ENCODE peak calls at places on chromosome 12, in four cellular contexts. M, A, P and Z are unnamed samples. For H3K36me3, the result is how much of the 10 kb centered on the place peaks cover.

GRCh38 chr12:42696424-42697149 is 107.0 kb upstream of the PRICKLE1 start:
- DNase-seq in M (peak), A (no peak), P (no peak), Z (no peak)

GRCh38 chr12:124567673-124568373 is 411 bp upstream of the NCOR2 start:
- DNase-seq in M (peak), A (peak), P (peak), Z (peak)

GRCh38 chr12:128286970-128287369 is 20.0 kb downstream of the TMEM132C start:
- DNase-seq in M (no peak), A (no peak), P (no peak), Z (no peak)

GRCh38 chr12:79300199-79300568 is 390.6 kb downstream of the PAWR start:
- DNase-seq in M (no peak), A (no peak), P (no peak), Z (peak)

GRCh38 chr12:9651265-9651729 is 18.2 kb upstream of the CLEC2D start:
- DNase-seq in M (no peak), A (no peak), P (no peak), Z (no peak)

GRCh38 chr12:52213541-52214420 is 19.3 kb upstream of the KRT7 start:
- DNase-seq in M (peak), A (peak), P (no peak), Z (peak)

GRCh38 chr12:10395390-10395998 is 5.7 kb upstream of the KLRK1 start:
- DNase-seq in M (no peak), A (no peak), P (no peak), Z (peak)

GRCh38 chr12:87782838-87783237 is 246.4 kb downstream of the C12orf50 start:
- DNase-seq in M (no peak), A (no peak), P (no peak), Z (no peak)

GRCh38 chr12:47085815-47086252 is 6.1 kb upstream of the AMIGO2 start:
- DNase-seq in M (no peak), A (no peak), P (no peak), Z (no peak)

GRCh38 chr12:88624911-88625310 is 44.6 kb upstream of the KITLG start:
- DNase-seq in M (no peak), A (no peak), P (no peak), Z (no peak)

GRCh38 chr12:53279283-53279869 is 11.3 kb downstream of the ESPL1 start:
- DNase-seq in M (no peak), A (peak), P (no peak), Z (no peak)

GRCh38 chr12:2294651-2295475 is 242.1 kb downstream of the CACNA1C start:
- DNase-seq in M (peak), A (no peak), P (no peak), Z (no peak)

GRCh38 chr12:57105011-57105753 is 6.0 kb downstream of the STAT6 start:
- DNase-seq in M (no peak), A (no peak), P (no peak), Z (no peak)

GRCh38 chr12:128326419-128326818 is 59.4 kb downstream of the TMEM132C start:
- DNase-seq in M (no peak), A (no peak), P (no peak), Z (no peak)

GRCh38 chr12:34297790-34298164 is 275.5 kb downstream of the ALG10 start:
- DNase-seq in M (no peak), A (no peak), P (no peak), Z (no peak)

GRCh38 chr12:39230086-39230485 is 212.8 kb downstream of the KIF21A start:
- DNase-seq in M (no peak), A (no peak), P (no peak), Z (no peak)

GRCh38 chr12:27434673-27435565 is 11.6 kb upstream of the SMCO2 start:
- DNase-seq in M (no peak), A (no peak), P (no peak), Z (no peak)

GRCh38 chr12:1612196-1612595 is 16.8 kb upstream of the WNT5B start:
- DNase-seq in M (no peak), A (no peak), P (no peak), Z (no peak)

GRCh38 chr12:115341442-115341841 is 657.5 kb upstream of the TBX3 start:
- DNase-seq in M (peak), A (no peak), P (peak), Z (no peak)

GRCh38 chr12:109872-110271 is 43.3 kb downstream of the IQSEC3 start:
- DNase-seq in M (no peak), A (no peak), P (no peak), Z (no peak)

GRCh38 chr12:91037301-91037700 is 20.5 kb downstream of the KERA start:
- DNase-seq in M (no peak), A (no peak), P (no peak), Z (no peak)

GRCh38 chr12:54997914-54998507 is 13.4 kb upstream of the TESPA1 start:
- DNase-seq in M (no peak), A (no peak), P (no peak), Z (no peak)

GRCh38 chr12:124616394-124617343 is 49.3 kb upstream of the NCOR2 start:
- DNase-seq in M (no peak), A (no peak), P (no peak), Z (no peak)

GRCh38 chr12:1373887-1374286 is 220.5 kb downstream of the FBXL14 start:
- DNase-seq in M (no peak), A (no peak), P (no peak), Z (no peak)

GRCh38 chr12:64997858-64998257 is 123.2 kb downstream of the WIF1 start:
- DNase-seq in M (no peak), A (no peak), P (no peak), Z (no peak)

GRCh38 chr12:96720363-96720705 is 186.7 kb upstream of the NEDD1 start:
- DNase-seq in M (no peak), A (no peak), P (no peak), Z (peak)

GRCh38 chr12:61574339-61574738 is 685.9 kb upstream of the USP15 start:
- DNase-seq in M (no peak), A (no peak), P (no peak), Z (no peak)

GRCh38 chr12:120055231-120055630 is 61.3 kb downstream of the RAB35 start:
- DNase-seq in M (no peak), A (no peak), P (no peak), Z (no peak)

GRCh38 chr12:121245951-121246350 is 36.0 kb downstream of the P2RX4 start:
- DNase-seq in M (no peak), A (no peak), P (no peak), Z (no peak)
- H3K36me3 ChIP-seq in M (under half), A (half or more), P (under half), Z (under half)

GRCh38 chr12:6526766-6527525 is 7.4 kb upstream of the GAPDH start:
- DNase-seq in M (no peak), A (no peak), P (no peak), Z (no peak)
- H3K36me3 ChIP-seq in M (under half), A (half or more), P (half or more), Z (under half)

GRCh38 chr12:110345963-110346362 is 57.5 kb downstream of the ANAPC7 start:
- DNase-seq in M (no peak), A (no peak), P (no peak), Z (no peak)

GRCh38 chr12:110344657-110345056 is 58.9 kb downstream of the ANAPC7 start:
- DNase-seq in M (no peak), A (no peak), P (no peak), Z (no peak)

GRCh38 chr12:110343114-110343513 is 60.4 kb downstream of the ANAPC7 start:
- DNase-seq in M (no peak), A (no peak), P (no peak), Z (no peak)

GRCh38 chr12:110343921-110344555 is 59.5 kb downstream of the ANAPC7 start:
- DNase-seq in M (no peak), A (no peak), P (no peak), Z (no peak)

GRCh38 chr12:110345176-110345651 is 58.3 kb downstream of the ANAPC7 start:
- DNase-seq in M (no peak), A (no peak), P (no peak), Z (no peak)
- H3K36me3 ChIP-seq in M (half or more), A (half or more), P (half or more), Z (under half)

DNA sequence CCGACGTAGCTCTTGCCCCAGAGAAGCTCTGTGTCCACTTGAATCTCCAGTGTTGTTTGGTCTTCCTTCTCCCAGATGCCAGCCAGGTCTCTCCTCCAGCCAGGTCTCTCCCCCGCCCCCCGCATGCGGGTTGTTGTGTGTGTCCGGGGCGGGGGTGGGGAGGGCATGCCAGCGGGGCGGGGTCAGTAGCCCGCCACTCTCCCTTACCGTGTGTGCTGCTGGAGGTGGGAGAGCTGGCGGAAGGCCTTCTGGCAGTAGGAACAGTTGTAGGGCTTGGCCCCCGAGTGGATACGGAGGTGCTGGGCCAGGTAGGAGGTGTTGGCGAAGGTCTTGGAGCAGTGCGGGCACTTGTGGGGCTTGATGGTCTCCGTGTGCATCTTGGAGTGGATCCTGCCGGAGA is 9.2 kb upstream of the ING4 start:
- DNase-seq in M (no peak), A (no peak), P (no peak), Z (no peak)
- H3K36me3 ChIP-seq in M (half or more), A (half or more), P (half or more), Z (under half)

DNA sequence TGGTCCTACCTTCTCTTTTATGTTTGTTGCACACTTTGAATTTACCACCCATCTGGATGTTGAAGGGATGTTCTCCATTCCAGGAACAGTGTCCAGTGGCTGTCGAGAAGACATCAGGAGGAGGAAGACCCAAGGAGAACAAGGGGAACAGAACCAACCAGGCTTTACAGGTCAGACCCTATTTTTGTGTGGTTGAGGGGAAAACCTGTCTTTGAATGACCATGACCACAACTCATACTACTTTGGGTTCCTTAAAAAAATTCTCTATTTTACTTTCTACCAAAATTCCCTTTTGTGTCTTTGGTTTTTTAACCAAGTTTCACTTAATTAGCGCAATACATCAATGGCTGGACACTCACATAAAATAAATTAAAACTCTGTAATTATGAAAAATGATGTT is 78.7 kb downstream of the PLXNC1 start:
- DNase-seq in M (no peak), A (no peak), P (no peak), Z (no peak)
- H3K36me3 ChIP-seq in M (under half), A (under half), P (under half), Z (under half)

GRCh38 chr12:13255792-13256704 is 59.5 kb downstream of the EMP1 start:
- DNase-seq in M (peak), A (peak), P (peak), Z (peak)

GRCh38 chr12:13258212-13258611 is 61.7 kb downstream of the EMP1 start:
- DNase-seq in M (no peak), A (no peak), P (no peak), Z (no peak)

GRCh38 chr12:13258717-13259119 is 62.2 kb downstream of the EMP1 start:
- DNase-seq in M (no peak), A (no peak), P (no peak), Z (no peak)

GRCh38 chr12:13257356-13257875 is 60.9 kb downstream of the EMP1 start:
- DNase-seq in M (no peak), A (no peak), P (no peak), Z (no peak)

DNA sequence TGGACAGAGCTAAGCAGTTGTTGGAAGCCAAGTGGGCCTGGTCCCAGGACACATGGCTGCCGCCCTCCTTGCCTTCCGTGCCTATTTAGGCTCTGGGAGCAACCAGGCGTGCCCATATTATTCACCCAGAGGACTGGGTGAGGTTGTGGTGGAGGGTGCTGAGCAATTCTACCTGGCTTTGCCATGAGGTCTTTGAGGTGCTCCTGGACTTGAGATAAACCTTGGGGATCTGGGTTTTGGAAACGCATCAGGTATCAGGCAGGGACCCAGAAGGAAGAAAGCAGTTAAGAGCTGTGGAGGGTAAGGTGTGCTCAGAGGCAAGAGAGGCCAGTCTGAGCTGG is 60.1 kb downstream of the EMP1 start:
- DNase-seq in M (no peak), A (no peak), P (no peak), Z (no peak)
- H3K36me3 ChIP-seq in M (under half), A (under half), P (under half), Z (under half)

DNA sequence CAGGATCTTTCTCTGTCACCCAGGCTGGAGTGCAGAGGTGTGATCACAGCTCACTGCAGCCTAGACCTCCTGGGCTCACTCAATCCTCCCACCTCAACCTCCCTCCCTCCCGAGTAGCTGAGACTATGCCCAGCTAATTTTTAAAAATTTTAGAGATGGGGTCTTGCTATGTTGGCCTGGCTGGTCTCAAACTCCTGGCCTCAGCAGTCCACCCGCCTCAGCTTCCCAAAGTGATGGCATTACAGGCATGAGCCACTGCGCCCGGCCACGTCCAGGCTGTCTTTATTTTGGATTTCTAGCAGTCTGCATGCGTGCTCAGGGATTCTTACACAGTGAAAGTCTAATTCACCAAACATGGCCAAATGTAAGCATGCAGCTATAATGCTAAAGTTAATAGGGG is 17.8 kb downstream of the SLC8B1 start:
- DNase-seq in M (no peak), A (no peak), P (no peak), Z (no peak)
- H3K36me3 ChIP-seq in M (under half), A (under half), P (under half), Z (under half)

GRCh38 chr12:116950628-116951325 is 40.0 kb downstream of the FBXW8 start:
- DNase-seq in M (no peak), A (no peak), P (no peak), Z (no peak)

GRCh38 chr12:116943419-116944372 is 32.9 kb downstream of the FBXW8 start:
- DNase-seq in M (no peak), A (no peak), P (no peak), Z (no peak)

GRCh38 chr12:116945901-116946550 is 35.3 kb downstream of the FBXW8 start:
- DNase-seq in M (no peak), A (no peak), P (no peak), Z (no peak)

GRCh38 chr12:116948298-116948697 is 37.5 kb downstream of the FBXW8 start:
- DNase-seq in M (no peak), A (no peak), P (no peak), Z (no peak)
- H3K36me3 ChIP-seq in M (under half), A (under half), P (under half), Z (under half)

DNA sequence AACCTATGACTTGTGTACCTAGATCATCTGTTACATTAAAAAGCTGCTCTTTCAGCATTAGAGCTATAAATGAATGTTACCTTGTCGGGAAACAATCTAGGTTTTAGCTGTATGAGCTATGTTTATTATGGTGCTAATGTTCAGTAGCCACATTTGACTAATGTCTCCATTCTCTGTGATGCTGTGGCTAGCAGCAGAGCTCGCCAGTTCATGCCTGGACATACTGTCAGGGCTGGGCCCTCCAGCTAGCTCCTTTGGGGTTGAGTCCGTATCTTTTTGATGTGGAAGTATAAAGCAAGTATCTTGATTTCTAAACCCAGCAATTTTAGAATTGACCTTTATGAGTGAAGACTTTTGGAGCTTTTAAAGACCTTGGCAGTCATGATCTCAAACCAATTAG is 36.1 kb downstream of the USP44 start:
- DNase-seq in M (no peak), A (no peak), P (no peak), Z (no peak)
- H3K36me3 ChIP-seq in M (under half), A (under half), P (under half), Z (under half)

GRCh38 chr12:86774841-86775386 is 518.7 kb upstream of the MGAT4C start:
- DNase-seq in M (no peak), A (no peak), P (no peak), Z (no peak)
- H3K36me3 ChIP-seq in M (under half), A (under half), P (under half), Z (under half)